ENCODE peak calls at places on chromosomes 4 and X, in four cellular contexts. D is anterior cingulate cortex, I is NCI-H1092, H is epithelial cell of esophagus. S is an unnamed sample.

GRCh38 chr4:147732516-147733193 is 767 bp downstream of the ARHGAP10 start:
- DNase-seq in D (no peak), I (peak; percentile 5), H (peak; percentile 34), S (peak; percentile 51)

GRCh38 chrX:108419401-108419800 is 18.8 kb downstream of the COL4A6 start:
- DNase-seq in D (no peak), I (no peak), H (no peak), S (no peak)

GRCh38 chrX:147950352-147950751 is 30.8 kb upstream of the FMR1NB start:
- DNase-seq in D (no peak), I (no peak), H (no peak), S (no peak)

GRCh38 chr4:13888112-13888511 is 260.6 kb upstream of the BOD1L1 start:
- DNase-seq in D (no peak), I (no peak), H (peak; percentile 80), S (peak; percentile 76)

GRCh38 chrX:119870626-119871131 is 854 bp downstream of the RNF113A start:
- DNase-seq in D (peak; percentile 10), I (no peak), H (peak; percentile 24), S (peak; percentile 3)

GRCh38 chr4:76060506-76060905 is 14.0 kb upstream of the ART3 start:
- DNase-seq in D (no peak), I (no peak), H (no peak), S (no peak)

GRCh38 chr4:44760142-44760898 is 34.0 kb upstream of the GNPDA2 start:
- DNase-seq in D (no peak), I (peak; percentile 12), H (peak; percentile 51), S (peak; percentile 12)

GRCh38 chr4:6499241-6499605 is 26.8 kb upstream of the PPP2R2C start:
- DNase-seq in D (no peak), I (no peak), H (peak; percentile 9), S (peak; percentile 12)

GRCh38 chr4:85598936-85599335 is 124.0 kb downstream of the ARHGAP24 start:
- DNase-seq in D (no peak), I (no peak), H (no peak), S (no peak)

GRCh38 chrX:38080808-38081207 is 74.5 kb downstream of the SYTL5 start:
- DNase-seq in D (no peak), I (no peak), H (peak; percentile 49), S (no peak)

GRCh38 chrX:130688360-130688759 is 214.6 kb downstream of the ENOX2 start:
- DNase-seq in D (no peak), I (no peak), H (no peak), S (no peak)

GRCh38 chr4:56240554-56241190 is 146.6 kb downstream of the AASDH start:
- DNase-seq in D (no peak), I (no peak), H (no peak), S (no peak)

GRCh38 chr4:10180927-10181744 is 64.5 kb upstream of the WDR1 start:
- DNase-seq in D (no peak), I (no peak), H (no peak), S (peak; percentile 47)

GRCh38 chrX:36431819-36432218 is 512.3 kb downstream of the CFAP47 start:
- DNase-seq in D (no peak), I (no peak), H (peak; percentile 0), S (peak; percentile 14)

GRCh38 chr4:38144029-38144428 is 183.8 kb downstream of the PTTG2 start:
- DNase-seq in D (no peak), I (no peak), H (no peak), S (no peak)

GRCh38 chr4:112514079-112514448 is 1.9 kb downstream of the NEUROG2 start:
- DNase-seq in D (no peak), I (no peak), H (no peak), S (no peak)

GRCh38 chr4:111689214-111689613 is 456.0 kb upstream of the FAM241A start:
- DNase-seq in D (no peak), I (no peak), H (peak; percentile 70), S (no peak)

GRCh38 chr4:141215030-141215429 is 5.7 kb upstream of the ZNF330 start:
- DNase-seq in D (no peak), I (no peak), H (no peak), S (no peak)

GRCh38 chr4:85005865-85006377 is 39.4 kb upstream of the WDFY3 start:
- DNase-seq in D (no peak), I (no peak), H (peak; percentile 76), S (peak; percentile 84)

GRCh38 chr4:148284526-148285193 is 157.6 kb downstream of the NR3C2 start:
- DNase-seq in D (no peak), I (no peak), H (peak; percentile 7), S (no peak)

GRCh38 chr4:38377195-38377594 is 286.8 kb upstream of the KLF3 start:
- DNase-seq in D (no peak), I (no peak), H (no peak), S (no peak)

GRCh38 chrX:2705036-2705435 is 13.9 kb downstream of the CD99 start:
- DNase-seq in D (no peak), I (no peak), H (no peak), S (no peak)

GRCh38 chr4:85952982-85953650 is 406.7 kb downstream of the MAPK10 start:
- DNase-seq in D (no peak), I (no peak), H (no peak), S (no peak)

GRCh38 chr4:23959401-23960148 is 69.7 kb upstream of the PPARGC1A start:
- DNase-seq in D (no peak), I (no peak), H (peak; percentile 2), S (no peak)

GRCh38 chrX:153411255-153411987 is at the start of gene ZFP92:
- DNase-seq in D (no peak), I (no peak), H (no peak), S (no peak)

GRCh38 chr4:962231-963208 is 10.8 kb downstream of the DGKQ start:
- DNase-seq in D (no peak), I (peak; percentile 28), H (no peak), S (no peak)

GRCh38 chrX:120015145-120016067 is 62.1 kb downstream of the RHOXF2B start:
- DNase-seq in D (no peak), I (no peak), H (peak; percentile 5), S (no peak)

GRCh38 chrX:74383611-74384010 is 37.7 kb upstream of the SLC16A2 start:
- DNase-seq in D (peak; percentile 5), I (peak; percentile 3), H (peak; percentile 67), S (peak; percentile 46)

GRCh38 chr4:127421418-127421817 is 211.3 kb upstream of the INTU start:
- DNase-seq in D (no peak), I (no peak), H (no peak), S (no peak)

GRCh38 chr4:93828332-93828829 is at the start of gene ATOH1:
- DNase-seq in D (no peak), I (no peak), H (peak; percentile 66), S (peak; percentile 17)

GRCh38 chr4:11774346-11774745 is 345.7 kb upstream of the HS3ST1 start:
- DNase-seq in D (no peak), I (no peak), H (peak; percentile 5), S (no peak)

GRCh38 chrX:39705299-39705698 is 392.5 kb downstream of the BCOR start:
- DNase-seq in D (no peak), I (peak; percentile 63), H (peak; percentile 79), S (peak; percentile 64)

GRCh38 chr4:144955104-144955503 is 142.9 kb downstream of the ANAPC10 start:
- DNase-seq in D (no peak), I (no peak), H (no peak), S (no peak)

GRCh38 chrX:129716507-129716906 is 22.3 kb upstream of the XPNPEP2 start:
- DNase-seq in D (no peak), I (no peak), H (no peak), S (no peak)

GRCh38 chr4:101711590-101712255 is 78.8 kb upstream of the BANK1 start:
- DNase-seq in D (no peak), I (no peak), H (no peak), S (no peak)

GRCh38 chrX:145292208-145292607 is 44.9 kb downstream of the SPANXN1 start:
- DNase-seq in D (no peak), I (no peak), H (peak; percentile 1), S (no peak)

GRCh38 chr4:110900206-110900769 is 277.4 kb upstream of the PITX2 start:
- DNase-seq in D (no peak), I (no peak), H (peak; percentile 9), S (no peak)

GRCh38 chr4:124092101-124093057 is 620.2 kb downstream of the ANKRD50 start:
- DNase-seq in D (no peak), I (no peak), H (no peak), S (no peak)

GRCh38 chrX:7270018-7270417 is 122.1 kb upstream of the PUDP start:
- DNase-seq in D (no peak), I (no peak), H (peak; percentile 7), S (no peak)

S was measured in mammary epithelial cell.